ENCODE peak calls at places on chromosome 2, in four cellular contexts. L is NCI-H1092, A is fibroblast of lung, D is activated gamma-delta T cell treated with Interleukin-2 at 50 U/mL for 16 hours. J is an unnamed sample.

GRCh38 chr2:200905618-200906296 is 16.6 kb downstream of the NIF3L1 start:
- DNase-seq in L (peak; percentile 1), A (peak; percentile 58), D (peak; percentile 33), J (peak; percentile 29)

GRCh38 chr2:42128731-42129486 is 40.2 kb upstream of the EML4 start:
- DNase-seq in L (no peak), A (peak; percentile 91), D (no peak), J (no peak)

GRCh38 chr2:207107551-207107950 is 58.2 kb downstream of the KLF7 start:
- DNase-seq in L (peak; percentile 12), A (no peak), D (peak; percentile 10), J (no peak)

GRCh38 chr2:24478243-24478642 is 12.8 kb upstream of the NCOA1 start:
- DNase-seq in L (no peak), A (no peak), D (no peak), J (no peak)

GRCh38 chr2:70956141-70956540 is 20.4 kb downstream of the ATP6V1B1 start:
- DNase-seq in L (no peak), A (no peak), D (no peak), J (no peak)

GRCh38 chr2:133602538-133602937 is 34.3 kb upstream of the NCKAP5 start:
- DNase-seq in L (no peak), A (no peak), D (no peak), J (no peak)

GRCh38 chr2:191675807-191676667 is 1.9 kb upstream of the NABP1 start:
- DNase-seq in L (no peak), A (no peak), D (peak; percentile 52), J (peak; percentile 54)

GRCh38 chr2:237550057-237550415 is 16.3 kb upstream of the PRLH start:
- DNase-seq in L (no peak), A (no peak), D (no peak), J (no peak)